ENCODE peak calls at places on chromosome 4, in seven cellular contexts. Z is pancreas, U is PC-3, W is astrocyte, T is ovary, I is breast epithelium, A is colonic mucosa. P is an unnamed sample.

GRCh38 chr4:181685911-181686310 is 557.3 kb upstream of the TENM3 start:
- DNase-seq in T (no peak), U (no peak), A (no peak), I (no peak), W (peak; percentile 95), Z (no peak), P (no peak)

GRCh38 chr4:8831221-8832129 is 40.2 kb downstream of the HMX1 start:
- DNase-seq in W (no peak), T (peak; percentile 7), A (peak; percentile 9), I (peak; percentile 31), U (no peak), Z (no peak), P (no peak)

GRCh38 chr4:38311495-38311894 is 351.3 kb downstream of the PTTG2 start:
- DNase-seq in A (no peak), U (no peak), T (no peak), W (no peak), I (no peak), Z (no peak), P (no peak)

GRCh38 chr4:76874176-76874575 is 23.8 kb downstream of the SOWAHB start:
- DNase-seq in T (no peak), U (no peak), Z (no peak), W (no peak), I (no peak), A (no peak), P (no peak)

GRCh38 chr4:139658185-139658584 is 7.4 kb upstream of the MGST2 start:
- DNase-seq in A (no peak), I (no peak), Z (no peak), T (no peak), W (no peak), U (no peak), P (no peak)

GRCh38 chr4:75530556-75531322 is 16.5 kb downstream of the THAP6 start:
- DNase-seq in I (no peak), A (no peak), T (no peak), W (no peak), Z (no peak), U (no peak), P (no peak)

GRCh38 chr4:64784125-64784524 is 374.9 kb upstream of the TECRL start:
- DNase-seq in Z (no peak), T (no peak), I (no peak), W (peak; percentile 96), A (no peak), U (peak; percentile 61), P (no peak)

GRCh38 chr4:41203169-41203568 is 11.2 kb downstream of the APBB2 start:
- DNase-seq in W (peak; percentile 51), U (no peak), T (no peak), I (no peak), A (no peak), Z (no peak), P (no peak)

GRCh38 chr4:35151816-35152572 is 1092.3 kb downstream of the ARAP2 start:
- DNase-seq in Z (no peak), W (no peak), T (no peak), U (peak; percentile 67), A (no peak), I (no peak), P (no peak)

GRCh38 chr4:183987987-183988392 is 82.9 kb downstream of the STOX2 start:
- DNase-seq in W (peak; percentile 95), T (peak; percentile 67), A (peak; percentile 58), U (peak; percentile 84), Z (no peak), I (peak; percentile 65), P (no peak)

GRCh38 chr4:163166041-163166579 is 580 bp downstream of the NAF1 start:
- DNase-seq in A (peak; percentile 54), I (peak; percentile 55), T (peak; percentile 52), W (peak; percentile 41), Z (peak; percentile 81), U (peak; percentile 28), P (peak; percentile 32)

GRCh38 chr4:145380123-145380522 is 101.5 kb upstream of the SMAD1 start:
- DNase-seq in I (no peak), Z (no peak), U (peak; percentile 48), T (no peak), A (no peak), W (no peak), P (no peak)

GRCh38 chr4:172311682-172312081 is 498.5 kb downstream of the GALNTL6 start:
- DNase-seq in A (no peak), Z (no peak), U (no peak), T (no peak), W (no peak), I (no peak), P (no peak)

GRCh38 chr4:76407440-76408119 is 13.4 kb downstream of the CCDC158 start:
- DNase-seq in W (peak; percentile 32), T (no peak), U (peak; percentile 19), A (no peak), I (no peak), Z (no peak), P (no peak)

GRCh38 chr4:153947998-153948397 is 159.1 kb upstream of the SFRP2 start:
- DNase-seq in W (no peak), Z (no peak), A (no peak), I (no peak), T (no peak), U (no peak), P (no peak)

GRCh38 chr4:74886490-74886889 is 46.4 kb upstream of the PARM1 start:
- DNase-seq in I (no peak), W (peak; percentile 47), U (no peak), A (no peak), Z (no peak), T (no peak), P (no peak)

GRCh38 chr4:17721496-17722360 is 59.7 kb downstream of the FAM184B start:
- DNase-seq in W (peak; percentile 40), U (peak; percentile 64), I (no peak), A (no peak), T (no peak), Z (no peak), P (no peak)

GRCh38 chr4:177182156-177182555 is 127.5 kb upstream of the NEIL3 start:
- DNase-seq in W (peak; percentile 58), T (no peak), A (no peak), I (no peak), Z (no peak), U (no peak), P (no peak)

GRCh38 chr4:174192943-174193342 is 90.5 kb downstream of the FBXO8 start:
- DNase-seq in W (no peak), Z (no peak), T (no peak), U (no peak), I (no peak), A (no peak), P (no peak)

GRCh38 chr4:166043801-166044200 is 170.8 kb downstream of the TLL1 start:
- DNase-seq in Z (no peak), U (peak; percentile 35), W (no peak), T (no peak), A (no peak), I (no peak), P (no peak)

GRCh38 chr4:113539408-113539807 is 222.1 kb downstream of the CAMK2D start:
- DNase-seq in W (peak; percentile 79), T (no peak), U (peak; percentile 23), I (no peak), Z (no peak), A (no peak), P (no peak)

GRCh38 chr4:139770361-139770760 is 104.7 kb downstream of the MGST2 start:
- DNase-seq in I (no peak), W (no peak), U (no peak), Z (no peak), T (peak; percentile 28), A (no peak), P (no peak)

GRCh38 chr4:181701219-181701618 is 542.0 kb upstream of the TENM3 start:
- DNase-seq in T (no peak), W (no peak), I (no peak), Z (no peak), A (no peak), U (no peak), P (no peak)

GRCh38 chr4:27387706-27388105 is 527.1 kb downstream of the STIM2 start:
- DNase-seq in Z (no peak), T (no peak), A (no peak), U (no peak), I (no peak), W (no peak), P (no peak)

GRCh38 chr4:122293374-122294365 is 85.1 kb upstream of the ADAD1 start:
- DNase-seq in U (no peak), T (no peak), I (no peak), A (no peak), Z (no peak), W (peak; percentile 20), P (no peak)

GRCh38 chr4:58191086-58191485 is 1080.9 kb upstream of the IGFBP7 start:
- DNase-seq in W (no peak), Z (no peak), T (no peak), I (no peak), A (no peak), U (no peak), P (no peak)
- H3K9me3 ChIP-seq in W (no peaks in the 10 kb centered on the region), Z (no peaks in the 10 kb centered on the region), T (peaks cover 4% of the 10 kb centered on the region), I (peaks cover 13% of the 10 kb centered on the region), A (no peaks in the 10 kb centered on the region), U (peaks cover 4% of the 10 kb centered on the region), P (no peaks in the 10 kb centered on the region)

GRCh38 chr4:3628868-3629175 is 96.6 kb upstream of the LRPAP1 start:
- DNase-seq in I (no peak), U (no peak), W (no peak), A (no peak), T (no peak), Z (peak; percentile 34), P (no peak)

GRCh38 chr4:3623106-3623505 is 90.9 kb upstream of the LRPAP1 start:
- DNase-seq in U (no peak), W (no peak), I (no peak), A (no peak), T (no peak), Z (peak; percentile 26), P (no peak)
- H3K9me3 ChIP-seq in U (no peaks in the 10 kb centered on the region), W (no peaks in the 10 kb centered on the region), I (no peaks in the 10 kb centered on the region), A (no peaks in the 10 kb centered on the region), T (no peaks in the 10 kb centered on the region), Z (no peaks in the 10 kb centered on the region), P (no peaks in the 10 kb centered on the region)

GRCh38 chr4:188091-188490 is 63.8 kb downstream of the ZNF718 start:
- DNase-seq in U (no peak), I (no peak), T (no peak), A (no peak), Z (no peak), W (no peak), P (no peak)
- H3K9me3 ChIP-seq in U (peaks cover 9% of the 10 kb centered on the region), I (peaks cover 72% of the 10 kb centered on the region), T (peaks cover 11% of the 10 kb centered on the region), A (no peaks in the 10 kb centered on the region), Z (peaks cover 6% of the 10 kb centered on the region), W (peaks cover 7% of the 10 kb centered on the region), P (peaks cover 35% of the 10 kb centered on the region)

DNA sequence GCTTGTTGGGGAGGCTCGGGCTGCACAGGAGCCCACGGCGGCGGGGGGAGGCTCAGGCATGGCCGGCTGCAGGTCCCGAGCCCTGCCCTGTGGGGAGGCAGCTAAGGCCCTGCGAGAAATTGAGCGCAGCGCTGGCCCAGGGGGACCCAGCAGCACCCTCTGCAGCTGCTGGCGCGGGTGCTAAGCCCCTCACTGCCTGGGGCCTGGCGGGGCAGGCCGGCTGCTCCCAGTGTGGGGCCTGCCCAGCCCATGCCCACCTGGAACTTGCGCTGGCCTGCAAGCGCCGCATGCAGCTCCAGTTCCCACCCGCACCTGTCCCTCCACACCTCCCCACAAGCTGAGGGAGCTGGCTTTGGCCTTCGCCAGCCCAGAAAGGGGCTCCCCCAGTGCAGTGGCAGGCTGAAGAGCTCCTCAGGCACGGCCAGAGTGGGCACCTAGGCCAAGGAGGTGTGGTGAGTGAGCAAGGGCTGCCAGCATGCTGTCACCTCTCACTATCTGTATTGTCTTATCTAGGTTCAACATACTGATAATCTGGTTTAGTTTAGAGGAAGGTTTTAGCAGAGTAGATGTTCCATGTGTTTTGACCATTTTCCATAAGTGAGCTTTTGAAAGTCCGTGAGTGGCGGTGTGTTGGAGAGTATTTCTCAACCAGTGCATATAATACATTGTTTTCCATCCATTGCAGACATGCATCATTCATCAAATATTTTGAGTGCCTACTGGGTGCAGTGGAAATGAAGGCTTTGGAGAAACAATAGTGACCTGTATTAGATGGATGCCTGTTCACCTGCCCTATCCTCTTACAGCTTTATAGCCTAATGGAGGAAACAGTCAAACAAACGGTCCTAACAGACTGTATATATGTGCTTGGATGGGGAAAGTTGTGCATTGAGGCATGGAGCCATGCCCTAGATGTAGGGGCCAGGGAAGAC is 13.1 kb downstream of the PI4K2B start:
- DNase-seq in A (no peak), W (no peak), Z (no peak), U (no peak), I (no peak), T (no peak), P (no peak)
- H3K9me3 ChIP-seq in A (no peaks in the 10 kb centered on the region), W (no peaks in the 10 kb centered on the region), Z (no peaks in the 10 kb centered on the region), U (no peaks in the 10 kb centered on the region), I (peaks cover 9% of the 10 kb centered on the region), T (no peaks in the 10 kb centered on the region), P (no peaks in the 10 kb centered on the region)

P was measured in T-helper 17 cell.